ENCODE peak calls at places on chromosomes 12 and 14, in five cellular contexts. J is A549, F is stomach, K is transverse colon, M is K562. R is an unnamed sample.

GRCh38 chr14:102554835-102555819 is 37.3 kb upstream of the RCOR1 start:
- DNase-seq in J (no peak), K (peak), M (peak), F (peak), R (peak)

GRCh38 chr14:65280653-65281052 is 131.9 kb upstream of the FUT8 start:
- DNase-seq in K (no peak), J (no peak), M (no peak), F (no peak), R (no peak)

GRCh38 chr14:101337053-101337452 is 224.2 kb upstream of the DIO3 start:
- DNase-seq in J (no peak), M (no peak), F (no peak), K (no peak), R (no peak)

GRCh38 chr12:104423809-104424208 is 32.9 kb upstream of the CHST11 start:
- DNase-seq in F (no peak), K (no peak), J (no peak), M (no peak), R (no peak)

GRCh38 chr14:104555621-104556255 is 23.8 kb upstream of the C14orf180 start:
- DNase-seq in M (no peak), J (no peak), F (no peak), K (no peak), R (no peak)

GRCh38 chr12:38465020-38465419 is 148.4 kb downstream of the ALG10B start:
- DNase-seq in F (no peak), M (no peak), J (no peak), K (no peak), R (no peak)

GRCh38 chr14:37583358-37584210 is 11.5 kb downstream of the FOXA1 start:
- DNase-seq in K (peak), M (no peak), J (no peak), F (no peak), R (no peak)

GRCh38 chr12:51520576-51521325 is 70.3 kb upstream of the SCN8A start:
- DNase-seq in F (no peak), K (no peak), J (no peak), M (no peak), R (no peak)

GRCh38 chr12:109863961-109864712 is 16.2 kb downstream of the GLTP start:
- DNase-seq in K (peak), J (no peak), F (peak), M (no peak), R (peak)

GRCh38 chr14:76872796-76873432 is 46.7 kb downstream of the LRRC74A start:
- DNase-seq in F (peak), J (peak), K (peak), M (peak), R (peak)

GRCh38 chr12:8697120-8697475 is 693 bp upstream of the RIMKLB start:
- DNase-seq in F (no peak), K (no peak), J (no peak), M (no peak), R (no peak)

GRCh38 chr12:81992461-81992860 is 233.3 kb upstream of the PPFIA2 start:
- DNase-seq in J (no peak), M (no peak), K (peak), F (peak), R (no peak)

GRCh38 chr14:98136420-98136819 is 1135.6 kb downstream of the BCL11B start:
- DNase-seq in F (no peak), J (no peak), K (no peak), M (no peak), R (no peak)

GRCh38 chr14:64734990-64735389 is 30.8 kb downstream of the PLEKHG3 start:
- DNase-seq in J (no peak), F (no peak), M (no peak), K (no peak), R (no peak)

GRCh38 chr14:51333901-51334432 is 93.9 kb downstream of the TMX1 start:
- DNase-seq in J (no peak), F (no peak), K (no peak), M (no peak), R (no peak)

GRCh38 chr12:108828774-108829173 is 28.6 kb downstream of the SSH1 start:
- DNase-seq in K (no peak), J (no peak), M (no peak), F (no peak), R (no peak)

GRCh38 chr12:75833268-75833667 is 198.3 kb downstream of the PHLDA1 start:
- DNase-seq in J (no peak), F (no peak), K (no peak), M (no peak), R (no peak)

GRCh38 chr12:15540025-15540424 is 217.7 kb downstream of the PTPRO start:
- DNase-seq in F (no peak), M (no peak), J (no peak), K (no peak), R (no peak)

GRCh38 chr14:91829511-91829910 is 37.8 kb downstream of the TC2N start:
- DNase-seq in K (no peak), M (no peak), J (no peak), F (no peak), R (no peak)

GRCh38 chr14:94027566-94028449 is 1.7 kb downstream of the OTUB2 start:
- DNase-seq in F (peak), J (no peak), M (no peak), K (no peak), R (no peak)

DNA sequence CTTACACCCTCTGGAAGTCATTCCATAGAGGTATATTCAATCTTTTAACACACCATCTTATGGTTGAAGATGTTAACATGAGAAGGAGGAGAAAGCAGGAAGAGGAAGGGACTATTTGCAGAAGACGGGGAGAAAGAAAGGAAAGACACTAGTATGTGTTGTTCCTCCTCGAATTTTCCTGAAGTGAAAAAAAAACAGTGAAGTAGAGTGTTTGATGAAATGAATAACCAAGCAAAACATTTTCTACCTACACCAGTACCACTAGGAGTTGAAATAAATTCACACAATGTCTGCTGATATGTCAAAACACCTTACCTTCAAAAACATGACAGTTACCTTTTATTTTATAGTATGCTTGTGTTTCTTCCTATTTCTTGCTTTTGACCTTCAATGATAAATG is 1.4 kb upstream of the CNOT2 start:
- DNase-seq in M (no peak), J (no peak), K (no peak), F (no peak), R (no peak)
- TF ChIP-seq POLR2A in M (no peak), J (no peak), K (no peak), F (no peak), R (no peak)

GRCh38 chr12:95858451-95859343 is at the start of gene SNRPF:
- DNase-seq in K (peak), J (peak), M (peak), F (peak), R (peak)
- TF ChIP-seq POLR2A in K (peak), J (peak), M (peak), F (no peak), R (peak)

DNA sequence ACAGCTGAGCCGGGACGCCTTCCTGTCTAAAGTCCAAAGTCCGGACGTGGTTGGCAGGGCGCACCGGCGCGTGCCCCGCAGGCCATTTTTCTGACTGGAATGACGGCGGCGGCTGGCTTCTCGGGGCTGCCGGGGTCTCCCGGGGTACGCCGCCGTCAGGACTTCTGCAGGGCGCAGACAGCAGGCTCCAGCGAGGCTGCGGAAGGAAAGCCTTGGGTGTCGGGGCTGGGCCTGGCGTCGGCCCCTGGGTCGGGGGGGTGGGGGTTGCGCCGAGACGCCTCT is 32.8 kb downstream of the MIA2 start:
- DNase-seq in F (peak), K (peak), M (peak), J (no peak), R (peak)
- TF ChIP-seq POLR2A in F (no peak), K (no peak), M (no peak), J (no peak), R (no peak)

GRCh38 chr14:24296341-24297157 is 3.0 kb downstream of the DHRS1 start:
- DNase-seq in J (peak), F (peak), K (peak), M (peak), R (peak)

GRCh38 chr14:24298892-24299254 is 707 bp downstream of the DHRS1 start:
- DNase-seq in F (no peak), J (peak), M (peak), K (no peak), R (peak)

GRCh38 chr14:24300326-24300980 is 803 bp downstream of the NOP9 start:
- DNase-seq in M (no peak), F (no peak), J (no peak), K (no peak), R (no peak)

GRCh38 chr14:24297190-24297964 is 2.2 kb downstream of the DHRS1 start:
- DNase-seq in F (no peak), M (no peak), K (no peak), J (peak), R (no peak)

DNA sequence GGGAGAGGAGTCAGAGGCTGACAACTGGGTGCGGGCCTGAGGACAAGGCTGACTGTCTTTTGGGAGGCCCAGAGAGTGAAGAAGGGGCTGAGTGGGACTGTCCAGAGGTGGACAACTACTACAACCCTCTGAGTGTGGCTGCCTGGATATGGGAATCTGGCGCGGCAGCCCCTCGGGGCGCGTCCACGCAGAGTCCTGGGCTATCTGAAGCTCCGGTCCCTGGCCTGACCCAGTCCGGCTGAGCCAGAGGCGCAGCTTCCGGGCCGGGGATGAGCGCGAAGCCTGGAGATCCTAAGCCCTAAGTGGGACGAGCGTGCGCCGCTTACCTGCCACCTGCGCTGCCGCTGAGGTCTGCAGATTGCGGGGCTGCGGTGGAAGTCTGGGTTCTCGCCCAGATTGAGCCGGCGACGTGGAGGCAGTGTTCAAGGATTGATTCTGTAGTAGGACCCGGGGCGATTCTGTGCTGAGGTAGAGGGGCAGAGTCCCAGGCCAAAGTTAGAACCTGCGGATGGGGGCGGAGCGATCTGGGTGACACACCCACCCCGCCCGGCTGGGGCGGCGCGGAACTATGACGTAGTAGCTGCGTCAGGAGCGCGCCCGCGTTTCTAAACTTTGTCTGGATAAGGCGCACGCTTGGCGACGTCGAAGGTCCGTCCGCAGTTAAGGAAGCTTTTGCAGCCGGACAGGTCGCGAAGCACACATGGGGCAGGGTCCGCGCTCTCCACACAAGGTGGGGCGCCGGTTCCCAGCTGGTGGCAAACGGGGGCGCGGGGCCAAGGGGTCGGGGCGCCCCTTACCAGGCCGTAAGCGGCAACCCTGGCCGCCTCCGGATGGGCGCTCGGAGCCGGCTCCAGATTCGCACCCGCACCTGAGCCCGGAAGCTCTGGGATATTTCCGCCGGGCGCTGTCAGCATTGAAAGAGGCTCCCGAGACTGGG is at the start of the genes DHRS1 and NOP9:
- DNase-seq in K (peak), M (peak), J (peak), F (peak), R (peak)
- TF ChIP-seq POLR2A in K (peak), M (peak), J (peak), F (no peak), R (peak)

GRCh38 chr12:4290011-4290790 is 16.6 kb downstream of the CCND2 start:
- DNase-seq in K (no peak), J (no peak), M (no peak), F (no peak), R (no peak)
- TF ChIP-seq POLR2A in K (no peak), J (no peak), M (no peak), F (no peak), R (no peak)

DNA sequence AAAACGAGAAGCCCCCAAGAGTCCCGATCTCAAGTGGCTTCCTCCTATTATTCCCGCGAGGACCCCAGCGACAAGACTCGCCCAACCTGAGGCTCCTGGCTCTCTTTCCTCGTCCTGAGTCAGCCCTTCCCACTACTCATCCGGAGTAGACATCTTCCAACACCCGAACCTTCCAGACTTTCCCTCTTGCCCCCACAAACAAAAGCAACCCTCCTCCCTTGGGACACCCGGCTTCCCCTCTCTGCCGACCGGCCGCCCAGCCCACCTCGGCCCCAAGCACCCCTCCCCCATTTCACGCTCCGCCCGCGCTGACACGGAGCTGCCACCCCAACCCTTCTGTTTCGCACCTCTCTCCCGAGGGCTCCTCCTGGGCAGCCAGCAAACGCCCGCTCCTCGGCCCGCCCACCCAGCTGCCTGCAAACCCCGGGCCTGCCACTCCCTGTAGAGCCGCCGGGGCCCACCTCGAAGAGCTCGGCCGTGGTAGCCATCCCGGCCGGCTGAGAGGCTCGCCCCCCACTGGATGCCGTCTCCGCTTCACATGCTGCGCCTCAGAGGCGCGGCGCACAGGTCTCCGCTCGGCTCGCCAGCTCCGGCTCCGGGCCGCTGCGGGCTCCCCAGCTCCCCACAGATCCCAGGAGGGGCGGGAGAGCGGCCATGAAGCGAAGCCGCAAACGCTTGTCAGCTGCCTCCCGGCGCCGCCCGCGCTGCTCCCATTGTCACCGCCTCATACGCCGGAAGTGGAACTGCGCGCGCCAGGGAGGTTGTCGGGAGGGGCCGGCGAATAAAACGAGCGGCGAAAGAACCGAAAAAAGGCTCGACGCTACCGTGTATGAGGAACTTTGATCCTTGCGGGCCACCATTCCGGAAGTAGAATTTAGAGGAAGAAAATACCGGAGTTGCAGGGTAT is at the start of the genes AP5M1 and EXOC5:
- DNase-seq in J (peak), M (peak), K (peak), F (peak), R (peak)
- TF ChIP-seq POLR2A in J (peak), M (peak), K (peak), F (no peak), R (peak)

GRCh38 chr14:63727736-63728728 is at the start of gene SGPP1:
- DNase-seq in F (peak), K (peak), M (peak), J (peak), R (peak)
- TF ChIP-seq POLR2A in F (no peak), K (peak), M (peak), J (peak), R (peak)

R was measured in adrenal gland.